ENCODE peak calls at places on chromosome 17, in eight cellular contexts. One of them, this sample, is unnamed.

GRCh38 chr17:17682737-17683675 is 1.7 kb downstream of the RAI1 start:
- DNase-seq in uterus: peak; percentile 78
- DNase-seq in GM12891: no peak
- DNase-seq in lower leg skin: peak; percentile 91
- DNase-seq in sigmoid colon: peak; percentile 88
- DNase-seq in HCT116: no peak
- DNase-seq in A549: peak; percentile 74
- DNase-seq in body of pancreas: peak; percentile 81
- DNase-seq in this sample: no peak

GRCh38 chr17:79914813-79915740 is 75.8 kb upstream of the CBX4 start:
- DNase-seq in uterus: no peak
- DNase-seq in GM12891: no peak
- DNase-seq in lower leg skin: no peak
- DNase-seq in sigmoid colon: no peak
- DNase-seq in HCT116: no peak
- DNase-seq in A549: no peak
- DNase-seq in body of pancreas: no peak
- DNase-seq in this sample: no peak

GRCh38 chr17:9648521-9649110 is 3.3 kb downstream of the USP43 start:
- DNase-seq in uterus: no peak
- DNase-seq in GM12891: no peak
- DNase-seq in lower leg skin: no peak
- DNase-seq in sigmoid colon: no peak
- DNase-seq in HCT116: no peak
- DNase-seq in A549: peak; percentile 40
- DNase-seq in body of pancreas: no peak
- DNase-seq in this sample: no peak

GRCh38 chr17:81976332-81977210 is 858 bp upstream of the ASPSCR1 start:
- DNase-seq in uterus: peak; percentile 38
- DNase-seq in GM12891: no peak
- DNase-seq in lower leg skin: no peak
- DNase-seq in sigmoid colon: no peak
- DNase-seq in HCT116: no peak
- DNase-seq in A549: peak; percentile 44
- DNase-seq in body of pancreas: peak; percentile 74
- DNase-seq in this sample: no peak

GRCh38 chr17:50173335-50173941 is 7.6 kb downstream of the SGCA start:
- DNase-seq in uterus: peak; percentile 81
- DNase-seq in GM12891: no peak
- DNase-seq in lower leg skin: no peak
- DNase-seq in sigmoid colon: no peak
- DNase-seq in HCT116: no peak
- DNase-seq in A549: peak; percentile 46
- DNase-seq in body of pancreas: no peak
- DNase-seq in this sample: no peak

GRCh38 chr17:6393368-6393952 is 41.5 kb downstream of the AIPL1 start:
- DNase-seq in uterus: no peak
- DNase-seq in GM12891: no peak
- DNase-seq in lower leg skin: peak; percentile 45
- DNase-seq in sigmoid colon: no peak
- DNase-seq in HCT116: no peak
- DNase-seq in A549: no peak
- DNase-seq in body of pancreas: peak; percentile 23
- DNase-seq in this sample: no peak

GRCh38 chr17:74525781-74526288 is 5.4 kb downstream of the CD300LB start:
- DNase-seq in uterus: no peak
- DNase-seq in GM12891: no peak
- DNase-seq in lower leg skin: peak; percentile 50
- DNase-seq in sigmoid colon: no peak
- DNase-seq in HCT116: no peak
- DNase-seq in A549: no peak
- DNase-seq in body of pancreas: no peak
- DNase-seq in this sample: peak; percentile 10

GRCh38 chr17:79388556-79389295 is 222.1 kb downstream of the RBFOX3 start:
- DNase-seq in uterus: no peak
- DNase-seq in GM12891: peak; percentile 66
- DNase-seq in lower leg skin: no peak
- DNase-seq in sigmoid colon: no peak
- DNase-seq in HCT116: peak; percentile 18
- DNase-seq in A549: peak; percentile 66
- DNase-seq in body of pancreas: peak; percentile 79
- DNase-seq in this sample: peak; percentile 63

GRCh38 chr17:48055531-48056245 is 7.5 kb downstream of the NFE2L1 start:
- DNase-seq in uterus: no peak
- DNase-seq in GM12891: no peak
- DNase-seq in lower leg skin: no peak
- DNase-seq in sigmoid colon: no peak
- DNase-seq in HCT116: peak; percentile 73
- DNase-seq in A549: peak; percentile 78
- DNase-seq in body of pancreas: no peak
- DNase-seq in this sample: no peak

GRCh38 chr17:81349397-81350319 is 45.6 kb upstream of the BAHCC1 start:
- DNase-seq in uterus: no peak
- DNase-seq in GM12891: no peak
- DNase-seq in lower leg skin: peak; percentile 87
- DNase-seq in sigmoid colon: no peak
- DNase-seq in HCT116: peak; percentile 61
- DNase-seq in A549: no peak
- DNase-seq in body of pancreas: no peak
- DNase-seq in this sample: no peak

GRCh38 chr17:73430165-73430680 is 118.4 kb upstream of the CDC42EP4 start:
- DNase-seq in uterus: no peak
- DNase-seq in GM12891: no peak
- DNase-seq in lower leg skin: no peak
- DNase-seq in sigmoid colon: no peak
- DNase-seq in HCT116: no peak
- DNase-seq in A549: no peak
- DNase-seq in body of pancreas: no peak
- DNase-seq in this sample: no peak

GRCh38 chr17:19705201-19705600 is 11.2 kb downstream of the SLC47A2 start:
- DNase-seq in uterus: no peak
- DNase-seq in GM12891: no peak
- DNase-seq in lower leg skin: peak; percentile 75
- DNase-seq in sigmoid colon: no peak
- DNase-seq in HCT116: no peak
- DNase-seq in A549: no peak
- DNase-seq in body of pancreas: no peak
- DNase-seq in this sample: no peak

GRCh38 chr17:39596543-39597267 is 11.0 kb downstream of the NEUROD2 start:
- DNase-seq in uterus: no peak
- DNase-seq in GM12891: no peak
- DNase-seq in lower leg skin: no peak
- DNase-seq in sigmoid colon: no peak
- DNase-seq in HCT116: no peak
- DNase-seq in A549: no peak
- DNase-seq in body of pancreas: no peak
- DNase-seq in this sample: no peak

GRCh38 chr17:39593371-39593770 is 14.3 kb downstream of the NEUROD2 start:
- DNase-seq in uterus: no peak
- DNase-seq in GM12891: no peak
- DNase-seq in lower leg skin: no peak
- DNase-seq in sigmoid colon: no peak
- DNase-seq in HCT116: no peak
- DNase-seq in A549: no peak
- DNase-seq in body of pancreas: no peak
- DNase-seq in this sample: no peak

GRCh38 chr17:39597372-39598046 is 10.2 kb downstream of the NEUROD2 start:
- DNase-seq in uterus: no peak
- DNase-seq in GM12891: no peak
- DNase-seq in lower leg skin: no peak
- DNase-seq in sigmoid colon: no peak
- DNase-seq in HCT116: no peak
- DNase-seq in A549: no peak
- DNase-seq in body of pancreas: no peak
- DNase-seq in this sample: no peak

GRCh38 chr17:39595928-39596327 is 11.8 kb downstream of the NEUROD2 start:
- DNase-seq in uterus: no peak
- DNase-seq in GM12891: no peak
- DNase-seq in lower leg skin: no peak
- DNase-seq in sigmoid colon: no peak
- DNase-seq in HCT116: no peak
- DNase-seq in A549: no peak
- DNase-seq in body of pancreas: no peak
- DNase-seq in this sample: no peak

DNA sequence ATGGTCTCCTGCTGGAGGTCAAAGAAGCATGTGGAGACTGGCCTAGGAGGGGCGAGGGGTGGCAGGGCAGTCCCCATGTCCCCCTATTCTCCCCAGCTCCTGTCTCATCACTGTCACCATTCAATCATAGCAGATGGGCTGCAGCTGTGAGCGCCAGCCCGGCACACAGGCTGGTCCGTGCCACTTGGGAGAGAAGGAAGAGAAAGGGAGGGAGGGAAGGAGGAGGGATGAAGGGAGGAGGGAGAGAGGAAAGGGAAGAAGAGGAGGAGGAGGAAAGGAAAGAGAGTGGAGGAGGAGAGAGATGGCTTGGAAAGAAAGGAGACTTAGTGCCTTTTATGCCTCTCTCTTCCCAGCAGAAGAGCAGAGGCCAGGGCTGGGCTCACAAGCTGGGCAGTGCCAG is 12.4 kb downstream of the NEUROD2 start:
- DNase-seq in uterus: no peak
- DNase-seq in GM12891: no peak
- DNase-seq in lower leg skin: no peak
- DNase-seq in sigmoid colon: no peak
- DNase-seq in HCT116: no peak
- DNase-seq in A549: no peak
- DNase-seq in body of pancreas: no peak
- DNase-seq in this sample: no peak
- TF ChIP-seq POLR2A in uterus: no peak
- TF ChIP-seq POLR2A in GM12891: no peak
- TF ChIP-seq POLR2A in lower leg skin: no peak
- TF ChIP-seq POLR2A in sigmoid colon: no peak
- TF ChIP-seq POLR2A in HCT116: no peak
- TF ChIP-seq POLR2A in A549: no peak
- TF ChIP-seq POLR2A in body of pancreas: no peak
- TF ChIP-seq POLR2A in this sample: no peak

GRCh38 chr17:3697157-3697515 is 1.2 kb upstream of the P2RX5 start:
- DNase-seq in uterus: no peak
- DNase-seq in GM12891: no peak
- DNase-seq in lower leg skin: no peak
- DNase-seq in sigmoid colon: no peak
- DNase-seq in HCT116: no peak
- DNase-seq in A549: no peak
- DNase-seq in body of pancreas: no peak
- DNase-seq in this sample: no peak

GRCh38 chr17:3693829-3694231 is 2.1 kb downstream of the P2RX5 start:
- DNase-seq in uterus: no peak
- DNase-seq in GM12891: no peak
- DNase-seq in lower leg skin: no peak
- DNase-seq in sigmoid colon: no peak
- DNase-seq in HCT116: no peak
- DNase-seq in A549: no peak
- DNase-seq in body of pancreas: no peak
- DNase-seq in this sample: no peak

GRCh38 chr17:3695129-3695722 is 729 bp downstream of the P2RX5 start:
- DNase-seq in uterus: no peak
- DNase-seq in GM12891: no peak
- DNase-seq in lower leg skin: peak; percentile 68
- DNase-seq in sigmoid colon: no peak
- DNase-seq in HCT116: no peak
- DNase-seq in A549: no peak
- DNase-seq in body of pancreas: peak; percentile 15
- DNase-seq in this sample: no peak

GRCh38 chr17:3698139-3698538 is 2.2 kb upstream of the P2RX5 start:
- DNase-seq in uterus: no peak
- DNase-seq in GM12891: no peak
- DNase-seq in lower leg skin: no peak
- DNase-seq in sigmoid colon: no peak
- DNase-seq in HCT116: no peak
- DNase-seq in A549: no peak
- DNase-seq in body of pancreas: no peak
- DNase-seq in this sample: no peak

GRCh38 chr17:3695723-3696411 is at the start of gene P2RX5:
- DNase-seq in uterus: no peak
- DNase-seq in GM12891: no peak
- DNase-seq in lower leg skin: peak; percentile 81
- DNase-seq in sigmoid colon: no peak
- DNase-seq in HCT116: no peak
- DNase-seq in A549: no peak
- DNase-seq in body of pancreas: peak; percentile 27
- DNase-seq in this sample: no peak
- TF ChIP-seq POLR2A in uterus: no peak
- TF ChIP-seq POLR2A in GM12891: no peak
- TF ChIP-seq POLR2A in lower leg skin: no peak
- TF ChIP-seq POLR2A in sigmoid colon: no peak
- TF ChIP-seq POLR2A in HCT116: no peak
- TF ChIP-seq POLR2A in A549: no peak
- TF ChIP-seq POLR2A in body of pancreas: no peak
- TF ChIP-seq POLR2A in this sample: no peak

GRCh38 chr17:78137392-78138203 is 7.0 kb downstream of the TMC8 start:
- DNase-seq in uterus: no peak
- DNase-seq in GM12891: no peak
- DNase-seq in lower leg skin: no peak
- DNase-seq in sigmoid colon: no peak
- DNase-seq in HCT116: no peak
- DNase-seq in A549: peak; percentile 65
- DNase-seq in body of pancreas: no peak
- DNase-seq in this sample: no peak
- TF ChIP-seq POLR2A in uterus: no peak
- TF ChIP-seq POLR2A in GM12891: no peak
- TF ChIP-seq POLR2A in lower leg skin: no peak
- TF ChIP-seq POLR2A in sigmoid colon: no peak
- TF ChIP-seq POLR2A in HCT116: no peak
- TF ChIP-seq POLR2A in A549: no peak
- TF ChIP-seq POLR2A in body of pancreas: no peak
- TF ChIP-seq POLR2A in this sample: no peak

DNA sequence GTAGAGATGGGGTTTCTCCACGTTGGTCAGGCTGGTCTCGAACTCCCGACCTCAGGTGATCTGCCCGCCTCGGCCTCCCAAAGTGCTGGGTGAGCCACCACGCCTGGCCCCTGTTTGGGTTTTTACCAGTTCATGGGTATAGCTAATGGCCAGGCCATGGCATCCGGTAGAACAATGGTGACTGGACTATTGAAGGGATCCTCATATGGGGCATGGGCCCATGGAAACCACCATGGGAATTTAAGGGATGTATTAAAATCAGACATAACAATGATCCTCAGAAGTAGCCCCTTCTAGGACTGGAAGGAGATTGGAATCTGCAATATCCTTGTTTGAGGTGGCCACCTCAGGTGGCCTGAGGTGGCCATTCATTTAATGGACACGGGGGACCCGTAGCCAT is 17.5 kb upstream of the GUCY2D start:
- DNase-seq in uterus: no peak
- DNase-seq in GM12891: no peak
- DNase-seq in lower leg skin: peak; percentile 69
- DNase-seq in sigmoid colon: peak; percentile 15
- DNase-seq in HCT116: no peak
- DNase-seq in A549: no peak
- DNase-seq in body of pancreas: no peak
- DNase-seq in this sample: no peak
- TF ChIP-seq POLR2A in uterus: no peak
- TF ChIP-seq POLR2A in GM12891: no peak
- TF ChIP-seq POLR2A in lower leg skin: no peak
- TF ChIP-seq POLR2A in sigmoid colon: no peak
- TF ChIP-seq POLR2A in HCT116: no peak
- TF ChIP-seq POLR2A in A549: no peak
- TF ChIP-seq POLR2A in body of pancreas: no peak
- TF ChIP-seq POLR2A in this sample: no peak

GRCh38 chr17:40122466-40122943 is 734 bp downstream of the MSL1 start:
- DNase-seq in uterus: peak; percentile 64
- DNase-seq in GM12891: peak; percentile 51
- DNase-seq in lower leg skin: peak; percentile 84
- DNase-seq in sigmoid colon: peak; percentile 85
- DNase-seq in HCT116: no peak
- DNase-seq in A549: peak; percentile 62
- DNase-seq in body of pancreas: peak; percentile 71
- DNase-seq in this sample: no peak
- TF ChIP-seq POLR2A in uterus: no peak
- TF ChIP-seq POLR2A in GM12891: no peak
- TF ChIP-seq POLR2A in lower leg skin: no peak
- TF ChIP-seq POLR2A in sigmoid colon: no peak
- TF ChIP-seq POLR2A in HCT116: no peak
- TF ChIP-seq POLR2A in A549: peak; percentile 18
- TF ChIP-seq POLR2A in body of pancreas: no peak
- TF ChIP-seq POLR2A in this sample: no peak